ENCODE peak calls at places on chromosome 21, in ten cellular contexts. One of them, this sample, is unnamed.

GRCh38 chr21:42666023-42666747 is 12.8 kb downstream of the PDE9A start:
- DNase-seq in uterus: no peak
- DNase-seq in neuronal stem cell: no peak
- DNase-seq in K562: peak; percentile 45
- DNase-seq in RWPE2: no peak
- DNase-seq in adipocyte: no peak
- DNase-seq in GM23248: peak; percentile 40
- DNase-seq in psoas muscle: no peak
- DNase-seq in heart left ventricle: no peak
- DNase-seq in Caco-2: peak; percentile 34
- DNase-seq in this sample: no peak

GRCh38 chr21:46181436-46181835 is 2.8 kb downstream of the SPATC1L start:
- DNase-seq in psoas muscle: no peak
- DNase-seq in uterus: no peak
- DNase-seq in RWPE2: no peak
- DNase-seq in neuronal stem cell: no peak
- DNase-seq in GM23248: no peak
- DNase-seq in heart left ventricle: no peak
- DNase-seq in K562: peak; percentile 16
- DNase-seq in adipocyte: no peak
- DNase-seq in Caco-2: no peak
- DNase-seq in this sample: no peak

GRCh38 chr21:46393451-46393940 is 65.2 kb upstream of the DIP2A start:
- DNase-seq in Caco-2: no peak
- DNase-seq in uterus: peak; percentile 31
- DNase-seq in adipocyte: no peak
- DNase-seq in psoas muscle: peak; percentile 75
- DNase-seq in K562: peak; percentile 82
- DNase-seq in RWPE2: no peak
- DNase-seq in neuronal stem cell: no peak
- DNase-seq in heart left ventricle: no peak
- DNase-seq in GM23248: peak; percentile 2
- DNase-seq in this sample: no peak

GRCh38 chr21:46569071-46569470 is 35.8 kb downstream of the S100B start:
- DNase-seq in GM23248: peak; percentile 54
- DNase-seq in RWPE2: no peak
- DNase-seq in psoas muscle: no peak
- DNase-seq in adipocyte: peak; percentile 3
- DNase-seq in uterus: no peak
- DNase-seq in K562: no peak
- DNase-seq in neuronal stem cell: no peak
- DNase-seq in heart left ventricle: no peak
- DNase-seq in Caco-2: no peak
- DNase-seq in this sample: no peak

GRCh38 chr21:16082038-16082816 is 352.4 kb downstream of the USP25 start:
- DNase-seq in uterus: no peak
- DNase-seq in neuronal stem cell: no peak
- DNase-seq in RWPE2: no peak
- DNase-seq in GM23248: peak; percentile 72
- DNase-seq in Caco-2: no peak
- DNase-seq in heart left ventricle: no peak
- DNase-seq in adipocyte: peak; percentile 88
- DNase-seq in psoas muscle: no peak
- DNase-seq in K562: no peak
- DNase-seq in this sample: no peak

GRCh38 chr21:42986125-42986783 is 11.9 kb downstream of the PKNOX1 start:
- DNase-seq in neuronal stem cell: no peak
- DNase-seq in psoas muscle: no peak
- DNase-seq in heart left ventricle: no peak
- DNase-seq in uterus: no peak
- DNase-seq in K562: no peak
- DNase-seq in GM23248: peak; percentile 18
- DNase-seq in Caco-2: no peak
- DNase-seq in adipocyte: no peak
- DNase-seq in RWPE2: no peak
- DNase-seq in this sample: no peak

GRCh38 chr21:46354518-46354917 is 30.6 kb downstream of the PCNT start:
- DNase-seq in heart left ventricle: no peak
- DNase-seq in uterus: no peak
- DNase-seq in K562: no peak
- DNase-seq in RWPE2: no peak
- DNase-seq in neuronal stem cell: no peak
- DNase-seq in Caco-2: no peak
- DNase-seq in psoas muscle: no peak
- DNase-seq in GM23248: no peak
- DNase-seq in adipocyte: no peak
- DNase-seq in this sample: no peak

GRCh38 chr21:42453301-42454220 is 42.5 kb downstream of the RSPH1 start:
- DNase-seq in K562: no peak
- DNase-seq in neuronal stem cell: no peak
- DNase-seq in heart left ventricle: no peak
- DNase-seq in Caco-2: no peak
- DNase-seq in uterus: no peak
- DNase-seq in RWPE2: no peak
- DNase-seq in GM23248: no peak
- DNase-seq in adipocyte: no peak
- DNase-seq in psoas muscle: peak; percentile 41
- DNase-seq in this sample: no peak

GRCh38 chr21:42621166-42621827 is 32.1 kb upstream of the PDE9A start:
- DNase-seq in GM23248: no peak
- DNase-seq in adipocyte: peak; percentile 30
- DNase-seq in psoas muscle: no peak
- DNase-seq in uterus: peak; percentile 16
- DNase-seq in Caco-2: no peak
- DNase-seq in neuronal stem cell: no peak
- DNase-seq in RWPE2: peak; percentile 33
- DNase-seq in heart left ventricle: no peak
- DNase-seq in K562: no peak
- DNase-seq in this sample: no peak

GRCh38 chr21:33940164-33940563 is 24.6 kb upstream of the ATP5PO start:
- DNase-seq in RWPE2: no peak
- DNase-seq in psoas muscle: no peak
- DNase-seq in Caco-2: no peak
- DNase-seq in neuronal stem cell: no peak
- DNase-seq in GM23248: peak; percentile 14
- DNase-seq in adipocyte: no peak
- DNase-seq in K562: no peak
- DNase-seq in heart left ventricle: no peak
- DNase-seq in uterus: no peak
- DNase-seq in this sample: no peak

GRCh38 chr21:43937898-43938309 is 72.9 kb downstream of the AGPAT3 start:
- DNase-seq in adipocyte: no peak
- DNase-seq in psoas muscle: no peak
- DNase-seq in K562: no peak
- DNase-seq in uterus: no peak
- DNase-seq in Caco-2: no peak
- DNase-seq in GM23248: no peak
- DNase-seq in RWPE2: no peak
- DNase-seq in neuronal stem cell: no peak
- DNase-seq in heart left ventricle: no peak
- DNase-seq in this sample: no peak

GRCh38 chr21:43364851-43365424 is 62.0 kb downstream of the SIK1 start:
- DNase-seq in RWPE2: no peak
- DNase-seq in uterus: no peak
- DNase-seq in neuronal stem cell: no peak
- DNase-seq in adipocyte: no peak
- DNase-seq in GM23248: no peak
- DNase-seq in K562: no peak
- DNase-seq in Caco-2: no peak
- DNase-seq in heart left ventricle: no peak
- DNase-seq in psoas muscle: no peak
- DNase-seq in this sample: peak; percentile 17

GRCh38 chr21:14482165-14482564 is 64.0 kb downstream of the SAMSN1 start:
- DNase-seq in adipocyte: no peak
- DNase-seq in psoas muscle: no peak
- DNase-seq in RWPE2: no peak
- DNase-seq in heart left ventricle: no peak
- DNase-seq in neuronal stem cell: no peak
- DNase-seq in uterus: no peak
- DNase-seq in GM23248: no peak
- DNase-seq in K562: no peak
- DNase-seq in Caco-2: no peak
- DNase-seq in this sample: no peak

DNA sequence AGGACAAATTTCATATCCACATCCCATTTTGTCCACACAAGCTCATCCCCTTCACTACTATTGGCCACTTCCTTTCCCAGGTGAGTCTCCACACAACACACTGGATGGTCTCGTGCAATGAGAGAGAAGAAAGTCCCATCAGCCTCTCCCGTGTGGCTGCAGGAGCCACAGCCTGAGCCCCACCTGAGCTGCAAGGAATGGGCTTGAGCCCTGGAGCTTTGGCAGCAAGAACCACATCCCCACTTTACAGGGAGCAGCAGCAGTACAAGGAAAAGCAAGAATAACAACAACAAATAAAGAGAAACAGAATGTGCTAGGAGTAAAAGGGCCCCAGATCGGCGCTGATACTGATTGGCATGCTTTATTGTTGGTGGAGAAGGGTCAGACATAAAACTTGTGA is 117.7 kb downstream of the TPTE start:
- DNase-seq in neuronal stem cell: no peak
- DNase-seq in heart left ventricle: no peak
- DNase-seq in RWPE2: no peak
- DNase-seq in psoas muscle: no peak
- DNase-seq in adipocyte: no peak
- DNase-seq in uterus: no peak
- DNase-seq in Caco-2: no peak
- DNase-seq in GM23248: no peak
- DNase-seq in K562: no peak
- DNase-seq in this sample: no peak
- H3K9me3 ChIP-seq in neuronal stem cell: no peaks in the 10 kb centered on the region
- H3K9me3 ChIP-seq in heart left ventricle: peaks cover 10% of the 10 kb centered on the region
- H3K9me3 ChIP-seq in RWPE2: peaks cover 14% of the 10 kb centered on the region
- H3K9me3 ChIP-seq in psoas muscle: peaks cover 36% of the 10 kb centered on the region
- H3K9me3 ChIP-seq in adipocyte: peaks cover 2% of the 10 kb centered on the region
- H3K9me3 ChIP-seq in uterus: peaks cover 3% of the 10 kb centered on the region
- H3K9me3 ChIP-seq in Caco-2: peaks cover 10% of the 10 kb centered on the region
- H3K9me3 ChIP-seq in GM23248: peaks cover 4% of the 10 kb centered on the region
- H3K9me3 ChIP-seq in K562: no peaks in the 10 kb centered on the region
- H3K9me3 ChIP-seq in this sample: peaks cover 1% of the 10 kb centered on the region

DNA sequence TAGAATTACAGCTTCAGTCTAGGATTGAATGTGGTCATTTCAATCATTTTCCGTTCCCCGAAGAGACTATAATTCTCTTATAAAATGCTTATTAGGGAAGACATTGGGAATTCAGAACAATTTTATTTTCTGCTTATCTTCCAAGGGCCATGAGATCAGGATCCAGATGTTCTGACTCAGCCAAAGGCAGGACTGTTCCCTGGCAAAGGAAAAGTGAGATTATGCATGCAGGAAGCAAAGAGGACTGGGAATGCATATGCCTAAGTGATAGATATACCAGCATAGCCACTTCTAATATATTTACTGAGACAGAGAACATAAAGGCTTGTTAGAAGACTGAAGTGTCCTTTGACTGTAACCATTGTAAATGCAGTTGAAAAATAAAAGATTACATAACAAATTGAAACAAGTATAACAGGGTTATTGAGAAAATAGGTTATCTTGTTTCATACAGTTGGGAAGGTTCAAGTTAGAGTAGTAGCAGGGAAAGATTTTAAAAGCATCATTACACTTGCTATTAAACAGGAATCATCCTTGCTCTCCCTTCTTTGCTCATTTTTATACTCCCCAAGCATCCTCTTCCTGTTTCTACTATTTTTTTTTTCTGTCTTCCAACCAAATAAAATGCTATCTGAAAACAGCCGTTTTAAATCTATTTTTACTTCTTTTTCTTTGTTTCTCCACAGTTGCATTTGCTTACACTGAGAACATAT is 439.6 kb upstream of the ADAMTS5 start:
- DNase-seq in psoas muscle: no peak
- DNase-seq in RWPE2: no peak
- DNase-seq in GM23248: peak; percentile 49
- DNase-seq in adipocyte: peak; percentile 49
- DNase-seq in K562: no peak
- DNase-seq in Caco-2: no peak
- DNase-seq in neuronal stem cell: no peak
- DNase-seq in heart left ventricle: no peak
- DNase-seq in uterus: no peak
- DNase-seq in this sample: no peak
- H3K9me3 ChIP-seq in psoas muscle: no peaks in the 10 kb centered on the region
- H3K9me3 ChIP-seq in RWPE2: no peaks in the 10 kb centered on the region
- H3K9me3 ChIP-seq in GM23248: no peaks in the 10 kb centered on the region
- H3K9me3 ChIP-seq in adipocyte: no peaks in the 10 kb centered on the region
- H3K9me3 ChIP-seq in K562: no peaks in the 10 kb centered on the region
- H3K9me3 ChIP-seq in Caco-2: no peaks in the 10 kb centered on the region
- H3K9me3 ChIP-seq in neuronal stem cell: no peaks in the 10 kb centered on the region
- H3K9me3 ChIP-seq in heart left ventricle: no peaks in the 10 kb centered on the region
- H3K9me3 ChIP-seq in uterus: no peaks in the 10 kb centered on the region
- H3K9me3 ChIP-seq in this sample: no peaks in the 10 kb centered on the region

GRCh38 chr21:37350472-37350871 is 16.1 kb upstream of the DYRK1A start:
- DNase-seq in heart left ventricle: no peak
- DNase-seq in psoas muscle: no peak
- DNase-seq in uterus: no peak
- DNase-seq in K562: no peak
- DNase-seq in RWPE2: no peak
- DNase-seq in GM23248: no peak
- DNase-seq in neuronal stem cell: no peak
- DNase-seq in Caco-2: no peak
- DNase-seq in adipocyte: no peak
- DNase-seq in this sample: no peak

GRCh38 chr21:37342046-37342632 is 24.4 kb upstream of the DYRK1A start:
- DNase-seq in GM23248: peak; percentile 5
- DNase-seq in adipocyte: no peak
- DNase-seq in K562: peak; percentile 19
- DNase-seq in psoas muscle: no peak
- DNase-seq in neuronal stem cell: no peak
- DNase-seq in heart left ventricle: no peak
- DNase-seq in RWPE2: no peak
- DNase-seq in Caco-2: no peak
- DNase-seq in uterus: no peak
- DNase-seq in this sample: no peak

GRCh38 chr21:37341254-37341960 is 25.2 kb upstream of the DYRK1A start:
- DNase-seq in Caco-2: no peak
- DNase-seq in uterus: no peak
- DNase-seq in K562: peak; percentile 15
- DNase-seq in GM23248: peak; percentile 55
- DNase-seq in psoas muscle: no peak
- DNase-seq in RWPE2: no peak
- DNase-seq in heart left ventricle: no peak
- DNase-seq in neuronal stem cell: no peak
- DNase-seq in adipocyte: peak; percentile 19
- DNase-seq in this sample: no peak

GRCh38 chr21:37348664-37349063 is 17.9 kb upstream of the DYRK1A start:
- DNase-seq in neuronal stem cell: no peak
- DNase-seq in GM23248: peak; percentile 44
- DNase-seq in RWPE2: no peak
- DNase-seq in K562: peak; percentile 46
- DNase-seq in psoas muscle: no peak
- DNase-seq in heart left ventricle: no peak
- DNase-seq in adipocyte: peak; percentile 46
- DNase-seq in uterus: no peak
- DNase-seq in Caco-2: no peak
- DNase-seq in this sample: no peak

GRCh38 chr21:37346841-37347430 is 19.6 kb upstream of the DYRK1A start:
- DNase-seq in psoas muscle: no peak
- DNase-seq in uterus: no peak
- DNase-seq in RWPE2: no peak
- DNase-seq in heart left ventricle: no peak
- DNase-seq in Caco-2: no peak
- DNase-seq in K562: no peak
- DNase-seq in neuronal stem cell: no peak
- DNase-seq in GM23248: no peak
- DNase-seq in adipocyte: no peak
- DNase-seq in this sample: no peak
- H3K9me3 ChIP-seq in psoas muscle: peaks cover 8% of the 10 kb centered on the region
- H3K9me3 ChIP-seq in uterus: peaks cover 12% of the 10 kb centered on the region
- H3K9me3 ChIP-seq in RWPE2: peaks cover 16% of the 10 kb centered on the region
- H3K9me3 ChIP-seq in heart left ventricle: no peaks in the 10 kb centered on the region
- H3K9me3 ChIP-seq in Caco-2: peaks cover 15% of the 10 kb centered on the region
- H3K9me3 ChIP-seq in K562: peaks cover 11% of the 10 kb centered on the region
- H3K9me3 ChIP-seq in neuronal stem cell: peaks cover 20% of the 10 kb centered on the region
- H3K9me3 ChIP-seq in GM23248: peaks cover 5% of the 10 kb centered on the region
- H3K9me3 ChIP-seq in adipocyte: peaks cover 42% of the 10 kb centered on the region
- H3K9me3 ChIP-seq in this sample: peaks cover 18% of the 10 kb centered on the region

GRCh38 chr21:9759972-9760371 is 761.4 kb upstream of the TPTE start:
- DNase-seq in Caco-2: no peak
- DNase-seq in uterus: no peak
- DNase-seq in psoas muscle: no peak
- DNase-seq in GM23248: no peak
- DNase-seq in heart left ventricle: no peak
- DNase-seq in RWPE2: no peak
- DNase-seq in neuronal stem cell: no peak
- DNase-seq in K562: no peak
- DNase-seq in adipocyte: no peak
- DNase-seq in this sample: no peak
- H3K9me3 ChIP-seq in Caco-2: peaks cover 12% of the 10 kb centered on the region
- H3K9me3 ChIP-seq in uterus: no peaks in the 10 kb centered on the region
- H3K9me3 ChIP-seq in psoas muscle: peaks cover 3% of the 10 kb centered on the region
- H3K9me3 ChIP-seq in GM23248: peaks cover 14% of the 10 kb centered on the region
- H3K9me3 ChIP-seq in heart left ventricle: no peaks in the 10 kb centered on the region
- H3K9me3 ChIP-seq in RWPE2: peaks cover 19% of the 10 kb centered on the region
- H3K9me3 ChIP-seq in neuronal stem cell: no peaks in the 10 kb centered on the region
- H3K9me3 ChIP-seq in K562: no peaks in the 10 kb centered on the region
- H3K9me3 ChIP-seq in adipocyte: no peaks in the 10 kb centered on the region
- H3K9me3 ChIP-seq in this sample: peaks cover 3% of the 10 kb centered on the region

This sample was measured in heart right ventricle.